ENCODE peak calls at places on chromosomes 6 and 20, in five cellular contexts. Z is HepG2; U is astrocyte; Q is small intestine; V is naive thymus-derived CD4-positive, alpha-beta T cell. C is an unnamed sample.

GRCh38 chr6:121522771-121523386 is 87.4 kb downstream of the GJA1 start:
- DNase-seq in Z (no peak), U (peak; percentile 78), Q (no peak), V (no peak), C (no peak)

GRCh38 chr6:56556751-56557540 is 85.7 kb downstream of the DST start:
- DNase-seq in Z (no peak), U (no peak), Q (no peak), V (no peak), C (no peak)

GRCh38 chr6:18387061-18387721 is at the start of gene RNF144B:
- DNase-seq in Z (peak; percentile 94), U (peak; percentile 55), Q (peak; percentile 93), V (peak; percentile 43), C (peak; percentile 91)

GRCh38 chr20:18304618-18305017 is 16.3 kb downstream of the ZNF133 start:
- DNase-seq in Z (no peak), U (no peak), Q (no peak), V (no peak), C (no peak)

GRCh38 chr6:136306466-136306865 is 16.8 kb upstream of the BCLAF1 start:
- DNase-seq in Z (no peak), U (no peak), Q (no peak), V (no peak), C (no peak)

GRCh38 chr20:53752971-53753879 is 159.6 kb upstream of the ZNF217 start:
- DNase-seq in Z (no peak), U (peak; percentile 78), Q (peak; percentile 84), V (no peak), C (no peak)

GRCh38 chr6:74879234-74879633 is 326.6 kb downstream of the COL12A1 start:
- DNase-seq in Z (no peak), U (peak; percentile 78), Q (no peak), V (no peak), C (no peak)

GRCh38 chr6:121435444-121436069 is at the start of gene GJA1:
- DNase-seq in Z (no peak), U (peak; percentile 81), Q (peak; percentile 56), V (no peak), C (peak; percentile 66)

GRCh38 chr6:32614366-32615081 is 22.7 kb upstream of the HLA-DQA1 start:
- DNase-seq in Z (no peak), U (no peak), Q (no peak), V (no peak), C (no peak)

DNA sequence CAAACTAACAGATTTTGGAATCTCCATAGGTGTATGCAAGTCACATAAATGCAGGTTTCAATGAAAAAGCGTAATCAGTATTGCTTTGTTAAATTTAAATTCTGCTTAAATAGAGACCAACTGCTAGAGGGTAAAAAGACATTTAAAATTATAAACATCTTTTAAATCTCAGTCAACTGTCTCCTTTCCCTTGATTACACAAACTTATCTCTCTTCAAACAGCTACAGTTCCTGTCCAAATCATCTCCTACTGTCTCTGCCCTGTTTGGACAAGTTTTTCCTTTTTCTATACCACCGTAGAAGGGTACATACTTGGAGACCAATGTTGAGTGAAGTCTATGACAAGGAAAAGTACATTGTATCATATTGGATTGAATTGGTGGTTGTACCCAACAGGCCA is 43.5 kb downstream of the AGPAT4 start:
- DNase-seq in Z (no peak), U (no peak), Q (no peak), V (no peak), C (no peak)
- H3K27ac ChIP-seq in Z (no peak overlapping the region), U (no peak overlapping the region), Q (no peak overlapping the region), V (no peak overlapping the region), C (no peak overlapping the region)

GRCh38 chr6:112149236-112149635 is 61.8 kb downstream of the FAM229B start:
- DNase-seq in Z (no peak), U (no peak), Q (no peak), V (no peak), C (no peak)
- H3K27ac ChIP-seq in Z (no peak overlapping the region), U (no peak overlapping the region), Q (peak overlapping the region; percentile 75), V (no peak overlapping the region), C (peak overlapping the region; percentile 53)

GRCh38 chr6:20866940-20867630 is 332.8 kb downstream of the CDKAL1 start:
- DNase-seq in Z (no peak), U (peak; percentile 49), Q (no peak), V (no peak), C (no peak)
- H3K27ac ChIP-seq in Z (no peak overlapping the region), U (peak overlapping the region; percentile 10), Q (no peak overlapping the region), V (no peak overlapping the region), C (no peak overlapping the region)

DNA sequence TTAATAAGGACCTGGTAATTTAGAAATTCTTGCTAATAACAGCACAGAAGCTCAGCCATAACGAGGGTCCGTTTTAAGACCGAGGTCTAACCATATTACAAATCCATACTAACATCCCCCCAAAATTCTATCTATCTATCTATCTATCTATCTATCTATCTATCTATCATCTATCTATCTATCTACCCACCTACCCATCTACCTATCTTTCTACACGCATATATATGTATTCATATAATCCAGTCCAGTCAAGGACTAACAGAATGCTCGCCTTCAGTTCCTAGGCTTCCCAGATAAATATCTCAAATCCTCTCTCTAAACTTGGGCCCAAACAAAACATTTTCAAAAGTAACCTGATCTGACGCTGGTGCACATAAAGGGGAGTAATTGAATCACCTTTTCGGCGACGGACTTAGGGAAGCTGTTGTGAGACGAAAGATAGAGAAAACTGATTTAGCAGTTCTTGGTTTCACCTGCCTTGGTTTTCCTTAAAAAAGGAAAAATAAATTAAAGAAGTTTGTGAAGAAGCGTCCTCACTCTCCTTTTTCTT is 14.5 kb downstream of the HMGN4 start:
- DNase-seq in Z (no peak), U (no peak), Q (no peak), V (no peak), C (no peak)
- H3K27ac ChIP-seq in Z (peak overlapping the region; percentile 6), U (no peak overlapping the region), Q (no peak overlapping the region), V (peak overlapping the region; percentile 65), C (no peak overlapping the region)

C was measured in prostate gland.